ENCODE peak calls at places on chromosomes 2 and 18, in four cellular contexts. A is thyroid gland, Y is adrenal gland, S is tibial artery. Z is an unnamed sample.

GRCh38 chr2:66428986-66429612 is 5.8 kb upstream of the MEIS1 start:
- DNase-seq in S (no peak), Y (peak), A (no peak), Z (no peak)

GRCh38 chr18:80245781-80246655 is 1.3 kb downstream of the PARD6G start:
- DNase-seq in S (no peak), A (peak), Y (no peak), Z (no peak)

GRCh38 chr2:218257390-218257981 is 3.3 kb upstream of the GPBAR1 start:
- DNase-seq in S (peak), Y (peak), A (no peak), Z (peak)

GRCh38 chr2:30662268-30663131 is 144.7 kb downstream of the CAPN13 start:
- DNase-seq in Y (no peak), S (no peak), A (no peak), Z (no peak)

GRCh38 chr2:45691152-45691551 is 39.7 kb downstream of the PRKCE start:
- DNase-seq in Y (peak), A (peak), S (no peak), Z (no peak)

GRCh38 chr2:25361261-25362048 is 19.7 kb upstream of the DNMT3A start:
- DNase-seq in A (no peak), S (no peak), Y (no peak), Z (no peak)

GRCh38 chr2:52145005-52145404 is 1113.1 kb upstream of the NRXN1 start:
- DNase-seq in A (no peak), S (no peak), Y (no peak), Z (no peak)

GRCh38 chr2:9885036-9885684 is 41.9 kb downstream of the TAF1B start:
- DNase-seq in Y (no peak), S (no peak), A (no peak), Z (no peak)

GRCh38 chr2:54720563-54720962 is 2.9 kb upstream of the EML6 start:
- DNase-seq in A (peak), S (no peak), Y (no peak), Z (no peak)

GRCh38 chr2:126932529-126932928 is 33.8 kb downstream of the TEX51 start:
- DNase-seq in A (no peak), Y (no peak), S (no peak), Z (no peak)

GRCh38 chr18:681985-682384 is 24.5 kb downstream of the TYMS start:
- DNase-seq in Y (no peak), A (no peak), S (no peak), Z (no peak)

GRCh38 chr2:60875520-60875919 is 5.9 kb upstream of the REL start:
- DNase-seq in Y (no peak), S (no peak), A (no peak), Z (no peak)

GRCh38 chr2:240327566-240327965 is 107.9 kb upstream of the GPC1 start:
- DNase-seq in A (no peak), S (peak), Y (peak), Z (peak)

DNA sequence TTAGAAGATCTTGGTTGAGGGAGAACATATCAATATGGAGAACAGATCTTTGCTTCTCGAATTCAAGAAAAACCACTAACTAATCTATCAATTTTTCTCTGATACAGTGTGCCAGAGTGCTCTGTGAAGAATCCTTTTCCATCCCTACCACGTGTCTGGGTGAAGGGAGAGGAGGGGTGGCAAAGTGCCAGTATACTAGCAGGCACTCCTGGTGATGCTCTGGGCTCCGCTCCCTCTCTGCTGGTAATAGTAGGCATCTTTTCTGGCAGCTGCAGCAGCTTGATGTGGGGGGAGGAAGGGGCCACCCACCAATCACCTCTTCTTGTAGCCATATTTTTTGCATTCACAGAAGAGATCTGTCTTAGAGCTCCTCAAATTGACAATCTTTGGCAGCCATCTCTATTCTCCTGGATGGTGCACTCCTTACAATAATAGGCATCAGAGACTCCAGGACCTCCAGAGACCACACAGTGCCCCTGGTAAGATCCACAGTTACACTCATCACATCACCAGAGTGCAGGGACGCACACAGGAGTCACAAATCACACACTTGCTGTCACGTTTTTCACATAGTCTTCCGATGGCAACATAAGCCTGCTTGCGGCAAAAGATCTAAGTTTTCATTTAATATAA is 15.7 kb downstream of the STK39 start:
- DNase-seq in S (no peak), A (no peak), Y (no peak), Z (no peak)
- TF ChIP-seq CTCF in S (no peak), A (no peak), Y (no peak), Z (no peak)

GRCh38 chr2:148561389-148561788 is 83.2 kb upstream of the EPC2 start:
- DNase-seq in Y (no peak), A (no peak), S (no peak), Z (no peak)

GRCh38 chr2:148560501-148560900 is 84.0 kb upstream of the EPC2 start:
- DNase-seq in S (no peak), A (no peak), Y (peak), Z (no peak)

GRCh38 chr2:148555622-148556294 is 88.8 kb upstream of the EPC2 start:
- DNase-seq in Y (no peak), S (no peak), A (no peak), Z (no peak)

GRCh38 chr2:148554459-148555247 is 89.9 kb upstream of the EPC2 start:
- DNase-seq in S (no peak), A (no peak), Y (no peak), Z (no peak)

GRCh38 chr2:148557844-148558436 is 86.6 kb upstream of the EPC2 start:
- DNase-seq in S (no peak), Y (no peak), A (no peak), Z (no peak)
- TF ChIP-seq CTCF in S (no peak), Y (no peak), A (no peak), Z (peak)

GRCh38 chr2:62426005-62426912 is 79.7 kb downstream of the TMEM17 start:
- DNase-seq in Y (no peak), A (peak), S (no peak), Z (no peak)

GRCh38 chr2:62427146-62427545 is 78.8 kb downstream of the TMEM17 start:
- DNase-seq in A (peak), S (no peak), Y (no peak), Z (no peak)

GRCh38 chr2:62423883-62424458 is 82.0 kb downstream of the TMEM17 start:
- DNase-seq in A (peak), Y (peak), S (no peak), Z (no peak)

GRCh38 chr2:62424899-62425298 is 81.1 kb downstream of the TMEM17 start:
- DNase-seq in S (no peak), A (no peak), Y (no peak), Z (no peak)

GRCh38 chr2:62423235-62423634 is 82.8 kb downstream of the TMEM17 start:
- DNase-seq in Y (no peak), S (no peak), A (peak), Z (no peak)
- TF ChIP-seq CTCF in Y (no peak), S (no peak), A (peak), Z (no peak)

GRCh38 chr2:197078535-197078934 is 152.0 kb upstream of the PGAP1 start:
- DNase-seq in Y (no peak), S (no peak), A (no peak), Z (no peak)
- TF ChIP-seq CTCF in Y (no peak), S (no peak), A (no peak), Z (no peak)

GRCh38 chr2:111618953-111619902 is 264.8 kb downstream of the ANAPC1 start:
- DNase-seq in Y (no peak), S (no peak), A (no peak), Z (peak)
- TF ChIP-seq CTCF in Y (no peak), S (no peak), A (no peak), Z (no peak)

DNA sequence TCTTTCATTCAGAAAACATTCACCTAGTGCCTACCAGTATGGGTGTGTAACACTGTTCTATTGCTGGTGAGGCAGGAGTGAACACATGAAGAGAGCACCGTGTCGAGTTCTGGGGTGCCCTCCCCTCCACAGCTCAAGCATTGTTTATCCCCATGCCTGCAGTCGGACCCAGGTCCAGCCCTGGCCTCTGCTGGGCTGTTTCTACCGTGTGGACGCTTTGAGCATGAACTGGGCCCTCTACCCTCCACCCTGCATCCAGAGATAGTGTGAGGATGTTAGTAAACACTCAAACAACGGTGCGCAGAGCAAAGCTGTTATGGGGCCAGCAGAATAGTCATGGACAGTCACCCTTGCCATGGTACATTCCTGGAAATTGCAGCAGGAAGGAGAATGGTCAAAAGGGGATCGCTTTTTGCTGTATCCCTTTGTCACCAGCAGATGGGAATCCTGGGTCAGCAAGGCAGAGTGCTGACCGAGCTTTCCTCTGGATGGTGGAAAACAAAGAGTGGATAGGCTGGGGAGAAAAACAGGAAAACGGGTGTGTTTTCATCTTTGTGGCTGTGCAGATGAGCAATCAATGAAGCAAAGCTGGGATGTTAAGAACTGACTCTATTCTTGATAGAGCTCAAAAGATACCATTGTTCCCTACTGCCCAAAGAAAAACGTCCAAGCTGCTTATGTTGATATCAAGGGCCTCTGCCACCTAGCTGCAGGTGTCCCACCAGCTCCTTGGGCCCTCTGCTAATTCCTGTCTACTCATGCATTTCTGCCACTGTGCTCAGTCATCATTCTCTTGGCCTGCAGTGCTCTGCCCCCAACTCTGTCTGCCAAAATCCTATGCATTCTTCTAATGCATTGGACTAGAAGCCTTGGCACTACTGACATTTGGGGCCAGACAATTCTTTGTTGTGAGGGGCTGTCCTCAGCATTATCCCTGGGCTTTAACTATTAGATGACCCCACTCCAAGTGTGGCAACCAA is 38.7 kb downstream of the REEP1 start:
- DNase-seq in A (no peak), S (no peak), Y (no peak), Z (no peak)
- TF ChIP-seq CTCF in A (no peak), S (no peak), Y (no peak), Z (no peak)

GRCh38 chr2:222739939-222740338 is 68.5 kb downstream of the MOGAT1 start:
- DNase-seq in A (no peak), Y (no peak), S (no peak), Z (no peak)

GRCh38 chr2:222745836-222746559 is 74.5 kb downstream of the MOGAT1 start:
- DNase-seq in Y (no peak), S (no peak), A (no peak), Z (no peak)

GRCh38 chr2:222747526-222748160 is 76.2 kb downstream of the MOGAT1 start:
- DNase-seq in Y (no peak), S (no peak), A (no peak), Z (no peak)

GRCh38 chr2:222738759-222739292 is 67.4 kb downstream of the MOGAT1 start:
- DNase-seq in A (no peak), Y (no peak), S (no peak), Z (no peak)

DNA sequence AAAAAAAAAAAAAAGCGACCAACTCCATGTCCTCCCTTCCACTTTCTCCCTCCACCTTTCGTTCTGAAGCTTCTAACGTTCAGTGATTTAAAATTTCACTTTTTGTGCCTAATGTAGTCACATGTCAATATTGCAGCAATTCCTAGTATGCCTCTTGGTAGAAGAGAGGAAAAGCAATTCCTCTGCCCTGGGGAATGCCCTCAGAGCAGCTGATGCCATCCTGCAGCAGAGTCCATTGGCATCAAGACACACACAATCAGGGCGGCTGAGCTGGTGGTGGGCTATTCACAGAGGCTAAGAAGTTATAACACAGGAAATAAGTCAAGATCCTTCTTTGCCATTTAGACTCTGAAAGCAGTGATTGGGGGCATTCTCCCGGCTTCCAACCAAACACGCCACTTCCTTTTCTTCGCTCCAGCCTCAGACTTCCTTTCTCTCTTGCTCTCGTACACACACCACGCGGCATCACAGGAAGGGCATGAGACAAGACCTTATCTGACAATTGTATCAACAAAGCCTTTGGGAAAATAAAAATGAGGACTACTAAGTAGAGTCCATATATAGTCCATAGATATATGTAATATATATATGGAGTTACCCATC is 71.9 kb downstream of the MOGAT1 start:
- DNase-seq in A (no peak), S (no peak), Y (peak), Z (no peak)
- TF ChIP-seq CTCF in A (no peak), S (no peak), Y (no peak), Z (no peak)

GRCh38 chr2:103289101-103289725 is 527.4 kb downstream of the TMEM182 start:
- DNase-seq in Y (no peak), S (no peak), A (no peak), Z (no peak)

GRCh38 chr2:103293266-103293583 is 531.4 kb downstream of the TMEM182 start:
- DNase-seq in A (no peak), Y (no peak), S (no peak), Z (no peak)

GRCh38 chr2:103292570-103293265 is 530.9 kb downstream of the TMEM182 start:
- DNase-seq in Y (no peak), S (no peak), A (peak), Z (no peak)
- TF ChIP-seq CTCF in Y (no peak), S (no peak), A (peak), Z (no peak)

Z was measured in natural killer cell.